ENCODE peak calls at places on chromosomes 13 and 19, in nine cellular contexts. N is NB4, F is astrocyte of the spinal cord, Y is AG09309, E is lung, L is GM06990, M is fibroblast of lung, U is tibial nerve, G is ovary. Z is an unnamed sample.

GRCh38 chr13:47036291-47037008 is 139.6 kb upstream of the HTR2A start:
- DNase-seq in N (no peak), F (no peak), Y (no peak), E (no peak), L (peak; percentile 30), M (no peak), U (no peak), G (no peak), Z (no peak)

GRCh38 chr19:43697295-43697694 is 18.6 kb upstream of the IRGC start:
- DNase-seq in N (no peak), F (no peak), Y (no peak), E (no peak), L (no peak), M (no peak), U (no peak), G (no peak), Z (no peak)

GRCh38 chr19:50008532-50008931 is 16.6 kb downstream of the VRK3 start:
- DNase-seq in N (peak; percentile 33), F (no peak), Y (no peak), E (no peak), L (no peak), M (no peak), U (no peak), G (no peak), Z (no peak)

GRCh38 chr13:89027694-89028306 is 1356.6 kb downstream of the SLITRK5 start:
- DNase-seq in N (no peak), F (no peak), Y (no peak), E (no peak), L (no peak), M (no peak), U (no peak), G (no peak), Z (no peak)

GRCh38 chr13:44092053-44092452 is 212.3 kb downstream of the LACC1 start:
- DNase-seq in N (no peak), F (no peak), Y (no peak), E (no peak), L (no peak), M (peak; percentile 42), U (no peak), G (no peak), Z (no peak)

GRCh38 chr13:91526543-91527033 is 128.2 kb downstream of the GPC5 start:
- DNase-seq in N (no peak), F (no peak), Y (no peak), E (no peak), L (no peak), M (no peak), U (no peak), G (no peak), Z (no peak)

GRCh38 chr19:18233224-18233825 is 7.1 kb upstream of the PDE4C start:
- DNase-seq in N (peak; percentile 69), F (no peak), Y (no peak), E (no peak), L (no peak), M (peak; percentile 30), U (no peak), G (no peak), Z (peak; percentile 53)

GRCh38 chr13:34678154-34678553 is 263.9 kb upstream of the NBEA start:
- DNase-seq in N (no peak), F (no peak), Y (no peak), E (no peak), L (no peak), M (peak; percentile 13), U (no peak), G (no peak), Z (peak; percentile 2)

GRCh38 chr13:35474551-35474950 is 1.9 kb downstream of the MAB21L1 start:
- DNase-seq in N (no peak), F (peak; percentile 13), Y (no peak), E (no peak), L (no peak), M (peak; percentile 15), U (peak; percentile 16), G (no peak), Z (peak; percentile 43)

GRCh38 chr13:59178344-59178743 is 985.4 kb downstream of the DIAPH3 start:
- DNase-seq in N (no peak), F (peak; percentile 8), Y (no peak), E (no peak), L (no peak), M (peak; percentile 29), U (no peak), G (no peak), Z (peak; percentile 6)

GRCh38 chr19:31170046-31170445 is 179.2 kb downstream of the TSHZ3 start:
- DNase-seq in N (no peak), F (no peak), Y (no peak), E (peak; percentile 5), L (no peak), M (no peak), U (no peak), G (no peak), Z (no peak)

GRCh38 chr19:38684078-38684861 is 36.8 kb downstream of the ACTN4 start:
- DNase-seq in N (peak; percentile 88), F (peak; percentile 95), Y (peak; percentile 69), E (peak; percentile 68), L (peak; percentile 54), M (peak; percentile 95), U (no peak), G (peak; percentile 53), Z (peak; percentile 95)

DNA sequence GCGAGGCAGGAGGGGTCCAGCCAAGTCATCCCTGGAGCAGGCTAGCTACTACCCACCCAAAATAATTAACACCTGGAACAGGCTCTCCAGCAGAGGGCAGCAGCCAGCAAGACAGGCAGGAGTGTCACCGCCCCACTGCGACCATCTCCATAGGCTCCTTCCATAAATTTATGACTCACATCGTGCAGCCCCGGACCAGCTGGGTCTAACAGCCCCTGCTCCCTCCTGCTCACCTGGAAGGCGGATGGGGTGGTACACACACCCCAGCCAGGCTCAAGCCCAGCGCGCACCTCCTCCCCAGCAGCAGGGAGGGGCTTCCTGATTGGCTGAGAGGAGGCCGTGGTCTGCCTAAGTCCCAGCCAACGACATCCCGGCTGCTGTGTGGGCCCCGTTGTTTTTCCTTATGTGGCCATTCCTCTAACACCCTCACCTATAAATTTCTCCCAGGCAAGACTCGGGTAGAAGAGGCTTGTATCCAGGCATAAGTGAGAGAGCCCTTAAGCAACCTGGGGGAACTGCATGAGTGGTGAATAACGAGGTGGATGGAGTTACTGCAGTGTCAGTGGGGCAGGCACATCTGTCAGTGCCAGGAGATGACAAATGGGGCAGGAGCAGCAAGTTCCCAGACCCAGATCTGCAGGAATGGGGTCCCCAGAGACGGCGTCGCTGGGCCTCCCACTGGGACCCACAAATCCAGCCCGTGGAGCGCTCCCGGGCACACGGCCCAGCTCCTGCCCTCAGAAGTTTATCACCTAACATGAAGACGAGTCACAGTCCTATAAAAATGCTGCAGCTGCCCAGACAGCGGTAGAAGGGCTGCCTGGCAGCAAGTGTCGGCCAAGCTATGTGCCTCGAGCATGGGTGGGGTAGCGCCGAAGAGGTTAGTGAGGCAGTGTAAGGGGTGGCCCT is 43.1 kb downstream of the CEBPG start:
- DNase-seq in N (peak; percentile 73), F (peak; percentile 65), Y (no peak), E (peak; percentile 48), L (peak; percentile 34), M (peak; percentile 63), U (peak; percentile 65), G (peak; percentile 70), Z (peak; percentile 58)
- H3K4me3 ChIP-seq in N (no peak overlapping the region), F (no peak overlapping the region), Y (no peak overlapping the region), E (no peak overlapping the region), L (no peak overlapping the region), M (no peak overlapping the region), U (no peak overlapping the region), G (no peak overlapping the region), Z (no peak overlapping the region)

GRCh38 chr13:40895207-40895606 is 105.8 kb downstream of the SLC25A15 start:
- DNase-seq in N (no peak), F (no peak), Y (no peak), E (no peak), L (no peak), M (no peak), U (no peak), G (no peak), Z (no peak)
- TF ChIP-seq CTCF in N (no peak), F (no peak), Y (no peak), E (no peak), L (no peak), M (no peak), U (no peak), G (no peak), Z (no peak)

GRCh38 chr13:105630411-105630810 is 905.1 kb downstream of the EFNB2 start:
- DNase-seq in N (no peak), F (no peak), Y (no peak), E (no peak), L (no peak), M (no peak), U (no peak), G (no peak), Z (no peak)

GRCh38 chr13:105627270-105627669 is 908.2 kb downstream of the EFNB2 start:
- DNase-seq in N (no peak), F (peak; percentile 37), Y (no peak), E (no peak), L (no peak), M (peak; percentile 7), U (no peak), G (no peak), Z (no peak)
- H3K4me3 ChIP-seq in N (no peak overlapping the region), F (no peak overlapping the region), Y (no peak overlapping the region), E (no peak overlapping the region), L (no peak overlapping the region), M (no peak overlapping the region), U (no peak overlapping the region), G (no peak overlapping the region), Z (no peak overlapping the region)

GRCh38 chr19:8322638-8322997 is 1.3 kb downstream of the RPS28 start:
- DNase-seq in N (no peak), F (no peak), Y (no peak), E (no peak), L (no peak), M (no peak), U (no peak), G (no peak), Z (no peak)

GRCh38 chr19:8319807-8320520 is 1.2 kb downstream of the NDUFA7 start:
- DNase-seq in N (no peak), F (no peak), Y (no peak), E (no peak), L (no peak), M (no peak), U (no peak), G (no peak), Z (no peak)

GRCh38 chr19:8320564-8321066 is 560 bp downstream of the NDUFA7 start:
- DNase-seq in N (peak; percentile 73), F (no peak), Y (no peak), E (no peak), L (no peak), M (no peak), U (no peak), G (no peak), Z (no peak)

GRCh38 chr19:8321760-8322637 is 703 bp downstream of the RPS28 start:
- DNase-seq in N (peak; percentile 53), F (no peak), Y (no peak), E (no peak), L (no peak), M (no peak), U (no peak), G (no peak), Z (no peak)

DNA sequence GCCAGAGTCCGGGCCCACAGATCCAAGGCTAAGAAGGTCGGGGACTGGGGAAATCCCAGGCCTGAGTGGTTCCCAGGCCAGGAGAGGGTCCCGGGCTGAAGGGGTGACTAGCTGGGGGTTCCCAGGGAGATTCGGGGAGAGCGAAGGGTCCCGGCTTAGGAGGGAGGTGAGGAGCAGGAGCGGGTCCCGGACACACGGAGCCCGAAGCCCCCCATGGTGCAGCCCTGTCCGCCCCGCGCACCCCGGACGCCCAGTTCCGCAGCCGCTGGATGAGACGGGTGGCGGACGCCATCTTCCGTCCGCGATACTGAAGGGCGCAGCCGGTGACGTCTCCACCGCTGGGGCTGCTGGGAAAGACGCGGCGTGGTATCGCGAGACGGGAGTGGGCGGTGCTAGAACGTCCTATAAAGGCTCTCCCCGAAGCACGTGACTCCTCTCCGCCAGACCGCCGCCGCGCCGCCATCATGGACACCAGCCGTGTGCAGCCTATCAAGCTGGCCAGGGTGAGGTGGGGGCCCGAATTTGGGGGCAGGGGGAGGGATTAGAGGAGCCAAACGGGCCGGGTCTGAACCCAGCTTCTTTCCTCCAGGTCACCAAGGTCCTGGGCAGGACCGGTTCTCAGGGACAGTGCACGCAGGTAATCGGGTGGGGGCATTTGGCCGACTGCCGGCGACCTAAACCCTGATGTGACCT is at the start of the genes NDUFA7 and RPS28:
- DNase-seq in N (peak; percentile 100), F (peak; percentile 95), Y (peak; percentile 79), E (peak; percentile 96), L (peak; percentile 96), M (peak; percentile 96), U (peak; percentile 97), G (peak; percentile 98), Z (peak; percentile 96)
- TF ChIP-seq CTCF in N (no peak), F (peak; percentile 24), Y (peak; percentile 29), E (peak; percentile 74), L (peak; percentile 33), M (peak; percentile 15), U (peak; percentile 63), G (no peak), Z (no peak)